ENCODE peak calls at places on chromosomes 12 and 14, in four cellular contexts. Q is HCT116, F is breast epithelium, E is GM12892. Z is an unnamed sample.
A peak's percentile ranks its signal among the peaks of the same experiment; 100 is the strongest.

GRCh38 chr12:62584619-62585018 is 118.0 kb downstream of the MON2 start:
- DNase-seq in F (no peak), Q (no peak), E (no peak), Z (no peak)

GRCh38 chr12:103928736-103929050 is 1.5 kb upstream of the HSP90B1 start:
- DNase-seq in F (no peak), E (no peak), Q (no peak), Z (no peak)

GRCh38 chr12:14810953-14811483 is 3.0 kb downstream of the SMCO3 start:
- DNase-seq in Q (no peak), F (no peak), E (no peak), Z (peak; percentile 13)

GRCh38 chr12:13472690-13473089 is 276.2 kb downstream of the EMP1 start:
- DNase-seq in Q (no peak), E (no peak), F (no peak), Z (no peak)

GRCh38 chr12:25495336-25496097 is 57.6 kb downstream of the LMNTD1 start:
- DNase-seq in F (no peak), Q (no peak), E (no peak), Z (no peak)

GRCh38 chr12:78666584-78666983 is 198.0 kb upstream of the SYT1 start:
- DNase-seq in F (no peak), E (no peak), Q (no peak), Z (no peak)

GRCh38 chr14:32343926-32344430 is 14.9 kb downstream of the AKAP6 start:
- DNase-seq in F (no peak), E (no peak), Q (no peak), Z (no peak)

GRCh38 chr12:12273291-12273957 is 6.6 kb upstream of the LRP6 start:
- DNase-seq in Q (no peak), E (no peak), F (no peak), Z (no peak)

GRCh38 chr14:32300146-32300545 is 29.0 kb upstream of the AKAP6 start:
- DNase-seq in F (no peak), E (no peak), Q (no peak), Z (no peak)

GRCh38 chr12:109604902-109605536 is 31.4 kb downstream of the MVK start:
- DNase-seq in E (no peak), Q (no peak), F (no peak), Z (no peak)

GRCh38 chr12:12469386-12469785 is 93.3 kb downstream of the DUSP16 start:
- DNase-seq in F (no peak), Q (no peak), E (no peak), Z (peak; percentile 87)

DNA sequence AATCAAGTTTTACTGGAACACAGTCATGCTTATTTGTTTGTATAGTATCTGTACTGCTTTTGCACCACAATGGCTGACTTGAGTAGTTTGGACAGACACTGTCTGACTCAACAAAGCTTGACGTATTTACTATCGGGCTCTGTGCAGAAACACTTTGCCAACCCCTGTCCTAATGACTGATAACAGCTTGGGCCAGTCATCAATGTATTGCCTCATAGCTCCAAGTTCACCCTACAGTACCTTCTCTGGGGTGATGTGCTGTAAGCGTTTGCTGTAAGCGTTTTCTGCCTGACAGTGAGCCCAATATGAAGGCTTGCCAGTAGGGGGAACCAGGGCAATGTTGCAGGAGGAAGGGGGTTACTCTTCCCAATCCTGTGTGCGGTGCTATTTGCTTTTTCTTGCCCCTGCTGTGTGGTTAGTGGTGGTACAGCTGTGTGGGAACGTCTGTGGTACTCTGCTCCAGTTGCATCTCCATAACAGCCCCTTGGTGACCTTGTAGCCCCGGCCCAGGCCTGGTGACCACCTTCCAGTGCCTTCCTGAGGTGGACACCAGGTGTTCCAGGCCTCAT is 5.4 kb upstream of the CCDC177 start:
- DNase-seq in E (no peak), Q (peak; percentile 37), F (no peak), Z (no peak)
- TF ChIP-seq POLR2AphosphoS5 in E (no peak), Q (no peak), F (no peak), Z (peak; percentile 56)

GRCh38 chr12:69241444-69242092 is 2.2 kb downstream of the CPSF6 start:
- DNase-seq in F (no peak), E (no peak), Q (no peak), Z (no peak)

GRCh38 chr12:69240625-69240984 is 1.2 kb downstream of the CPSF6 start:
- DNase-seq in Q (no peak), E (no peak), F (no peak), Z (no peak)

GRCh38 chr12:69239286-69239921 is at the start of gene CPSF6:
- DNase-seq in F (peak; percentile 96), E (peak; percentile 79), Q (peak; percentile 72), Z (peak; percentile 94)

GRCh38 chr12:69238589-69239285 is 632 bp upstream of the CPSF6 start:
- DNase-seq in E (no peak), F (no peak), Q (no peak), Z (no peak)

DNA sequence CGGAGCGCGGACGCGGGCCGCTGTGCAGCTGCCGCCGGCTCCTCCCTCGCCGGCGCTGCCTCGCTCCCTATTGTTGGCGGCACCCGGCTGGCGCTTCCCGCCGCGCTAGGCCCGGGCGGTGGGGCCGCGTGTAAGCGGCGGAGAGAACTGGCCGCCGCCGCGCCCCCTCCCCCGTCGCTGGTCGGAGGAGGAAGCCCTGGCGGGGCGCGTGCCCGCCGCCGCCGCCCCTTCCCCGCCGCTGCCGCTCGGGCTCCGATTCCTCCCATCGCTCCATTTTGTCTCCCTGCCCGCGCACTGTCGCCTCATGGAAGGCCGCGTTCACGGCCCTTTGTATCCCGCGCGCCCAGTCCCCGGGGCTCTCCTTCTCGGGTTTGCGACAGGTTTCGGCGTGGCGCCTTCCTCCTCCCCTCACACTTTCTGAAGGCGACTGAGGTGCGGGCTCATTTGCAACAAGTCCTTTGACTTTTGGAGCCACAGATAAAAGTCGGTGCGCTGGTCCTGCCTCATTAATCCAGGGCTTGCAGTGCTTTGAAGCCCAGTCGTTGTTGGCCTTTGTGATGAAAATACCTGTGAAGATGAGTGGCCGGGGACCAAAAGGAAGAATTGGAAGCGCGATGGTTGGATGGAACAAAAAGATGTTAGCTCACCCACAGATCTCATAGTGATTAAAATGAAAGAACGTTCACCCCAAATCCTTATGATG is 704 bp downstream of the CPSF6 start:
- DNase-seq in Q (no peak), E (no peak), F (peak; percentile 60), Z (peak; percentile 33)
- TF ChIP-seq POLR2AphosphoS5 in Q (no peak), E (no peak), F (peak; percentile 14), Z (no peak)

GRCh38 chr12:38903596-38903995 is 1.8 kb downstream of the CPNE8 start:
- DNase-seq in F (no peak), Q (no peak), E (no peak), Z (no peak)

GRCh38 chr12:38905480-38906351 is at the start of gene CPNE8:
- DNase-seq in E (peak; percentile 48), F (peak; percentile 72), Q (peak; percentile 48), Z (peak; percentile 41)

GRCh38 chr12:38907171-38907923 is 2.0 kb upstream of the CPNE8 start:
- DNase-seq in F (no peak), Q (no peak), E (no peak), Z (no peak)

GRCh38 chr12:38906482-38907170 is 1.2 kb upstream of the CPNE8 start:
- DNase-seq in E (peak; percentile 47), F (peak; percentile 79), Q (peak; percentile 74), Z (peak; percentile 66)

GRCh38 chr12:38904932-38905479 is 385 bp downstream of the CPNE8 start:
- DNase-seq in Q (peak; percentile 88), E (peak; percentile 32), F (peak; percentile 65), Z (peak; percentile 69)
- TF ChIP-seq POLR2AphosphoS5 in Q (peak; percentile 75), E (no peak), F (peak; percentile 10), Z (peak; percentile 64)

DNA sequence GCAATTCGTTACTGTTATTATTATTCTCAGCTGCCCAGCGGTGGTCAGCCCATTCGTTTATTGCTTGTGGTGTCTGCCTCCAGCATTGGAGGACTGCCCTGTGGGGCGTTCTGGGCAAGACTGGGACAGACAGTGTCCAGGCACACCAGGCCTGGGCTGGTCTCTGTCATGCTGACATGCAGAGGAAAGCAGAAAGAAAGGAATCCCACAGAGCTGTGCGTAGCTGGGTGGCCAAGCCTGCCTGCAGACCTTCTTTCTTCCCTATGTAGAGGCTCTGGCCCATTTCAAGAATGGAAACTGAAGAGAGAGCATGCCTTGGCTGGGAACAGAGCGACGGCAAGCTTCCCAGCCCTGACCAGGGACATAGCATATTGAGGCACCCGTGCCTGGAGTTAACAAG is 525.3 kb upstream of the TBX3 start:
- DNase-seq in Q (no peak), E (no peak), F (no peak), Z (no peak)
- TF ChIP-seq POLR2AphosphoS5 in Q (no peak), E (no peak), F (no peak), Z (no peak)

GRCh38 chr14:62954165-62954564 is 91.1 kb downstream of the KCNH5 start:
- DNase-seq in Q (no peak), E (no peak), F (no peak), Z (no peak)
- TF ChIP-seq POLR2AphosphoS5 in Q (no peak), E (no peak), F (no peak), Z (no peak)

GRCh38 chr12:108117902-108118301 is 11.2 kb upstream of the WSCD2 start:
- DNase-seq in E (no peak), Q (no peak), F (no peak), Z (no peak)
- TF ChIP-seq POLR2AphosphoS5 in E (no peak), Q (no peak), F (no peak), Z (no peak)

Z was measured in prostate gland.